ENCODE peak calls at places on chromosomes 3 and 15, in nine cellular contexts. One of them, this sample, is unnamed.

GRCh38 chr15:66023322-66023972 is 154.2 kb downstream of the RAB11A start:
- DNase-seq in GM06990: no peak
- DNase-seq in cardiac muscle cell: no peak
- DNase-seq in left cardiac atrium: no peak
- DNase-seq in activated CD8-positive, alpha-beta memory T cell treated with anti-CD3 and anti-CD28 coated beads for 1 hour: no peak
- DNase-seq in heart right ventricle: no peak
- DNase-seq in AML-193: no peak
- DNase-seq in CD8-positive, alpha-beta memory T cell: no peak
- DNase-seq in EH: no peak
- DNase-seq in this sample: no peak

GRCh38 chr3:100002599-100003350 is 111.5 kb downstream of the FILIP1L start:
- DNase-seq in GM06990: no peak
- DNase-seq in cardiac muscle cell: peak
- DNase-seq in left cardiac atrium: no peak
- DNase-seq in activated CD8-positive, alpha-beta memory T cell treated with anti-CD3 and anti-CD28 coated beads for 1 hour: no peak
- DNase-seq in heart right ventricle: no peak
- DNase-seq in AML-193: no peak
- DNase-seq in CD8-positive, alpha-beta memory T cell: no peak
- DNase-seq in EH: peak
- DNase-seq in this sample: no peak

GRCh38 chr3:78988324-78988723 is 779.5 kb downstream of the ROBO1 start:
- DNase-seq in GM06990: no peak
- DNase-seq in cardiac muscle cell: peak
- DNase-seq in left cardiac atrium: no peak
- DNase-seq in activated CD8-positive, alpha-beta memory T cell treated with anti-CD3 and anti-CD28 coated beads for 1 hour: no peak
- DNase-seq in heart right ventricle: no peak
- DNase-seq in AML-193: no peak
- DNase-seq in CD8-positive, alpha-beta memory T cell: no peak
- DNase-seq in EH: peak
- DNase-seq in this sample: no peak

GRCh38 chr3:187914231-187914630 is 169.0 kb upstream of the BCL6 start:
- DNase-seq in GM06990: no peak
- DNase-seq in cardiac muscle cell: no peak
- DNase-seq in left cardiac atrium: no peak
- DNase-seq in activated CD8-positive, alpha-beta memory T cell treated with anti-CD3 and anti-CD28 coated beads for 1 hour: no peak
- DNase-seq in heart right ventricle: no peak
- DNase-seq in AML-193: no peak
- DNase-seq in CD8-positive, alpha-beta memory T cell: no peak
- DNase-seq in EH: peak
- DNase-seq in this sample: no peak

GRCh38 chr15:59388670-59389069 is 16.0 kb upstream of the MYO1E start:
- DNase-seq in GM06990: no peak
- DNase-seq in cardiac muscle cell: peak
- DNase-seq in left cardiac atrium: no peak
- DNase-seq in activated CD8-positive, alpha-beta memory T cell treated with anti-CD3 and anti-CD28 coated beads for 1 hour: no peak
- DNase-seq in heart right ventricle: no peak
- DNase-seq in AML-193: peak
- DNase-seq in CD8-positive, alpha-beta memory T cell: no peak
- DNase-seq in EH: peak
- DNase-seq in this sample: no peak

GRCh38 chr15:39000008-39000734 is 435.6 kb upstream of the RASGRP1 start:
- DNase-seq in GM06990: no peak
- DNase-seq in cardiac muscle cell: no peak
- DNase-seq in left cardiac atrium: peak
- DNase-seq in activated CD8-positive, alpha-beta memory T cell treated with anti-CD3 and anti-CD28 coated beads for 1 hour: no peak
- DNase-seq in heart right ventricle: no peak
- DNase-seq in AML-193: no peak
- DNase-seq in CD8-positive, alpha-beta memory T cell: no peak
- DNase-seq in EH: no peak
- DNase-seq in this sample: no peak

GRCh38 chr3:8503871-8504610 is 2.4 kb downstream of the LMCD1 start:
- DNase-seq in GM06990: peak
- DNase-seq in cardiac muscle cell: peak
- DNase-seq in left cardiac atrium: no peak
- DNase-seq in activated CD8-positive, alpha-beta memory T cell treated with anti-CD3 and anti-CD28 coated beads for 1 hour: no peak
- DNase-seq in heart right ventricle: no peak
- DNase-seq in AML-193: no peak
- DNase-seq in CD8-positive, alpha-beta memory T cell: no peak
- DNase-seq in EH: peak
- DNase-seq in this sample: no peak

GRCh38 chr3:127158614-127159221 is 34.2 kb upstream of the PRR23E start:
- DNase-seq in GM06990: no peak
- DNase-seq in cardiac muscle cell: peak
- DNase-seq in left cardiac atrium: no peak
- DNase-seq in activated CD8-positive, alpha-beta memory T cell treated with anti-CD3 and anti-CD28 coated beads for 1 hour: no peak
- DNase-seq in heart right ventricle: no peak
- DNase-seq in AML-193: no peak
- DNase-seq in CD8-positive, alpha-beta memory T cell: no peak
- DNase-seq in EH: peak
- DNase-seq in this sample: no peak

GRCh38 chr3:99795573-99795972 is 22.1 kb upstream of the CMSS1 start:
- DNase-seq in GM06990: no peak
- DNase-seq in cardiac muscle cell: no peak
- DNase-seq in left cardiac atrium: no peak
- DNase-seq in activated CD8-positive, alpha-beta memory T cell treated with anti-CD3 and anti-CD28 coated beads for 1 hour: no peak
- DNase-seq in heart right ventricle: no peak
- DNase-seq in AML-193: no peak
- DNase-seq in CD8-positive, alpha-beta memory T cell: no peak
- DNase-seq in EH: no peak
- DNase-seq in this sample: no peak